ENCODE peak calls at places on chromosomes 16 and 17, in seven cellular contexts. Z, H, P, X, W, T and O are unnamed samples.

GRCh38 chr17:75617218-75617617 is 16.0 kb upstream of the SMIM5 start:
- DNase-seq in Z (no peak), H (no peak), P (peak; percentile 92), X (no peak), W (no peak), T (no peak), O (no peak)

GRCh38 chr16:8920676-8921625 is 38.8 kb downstream of the LITAFD start:
- DNase-seq in Z (no peak), H (no peak), P (no peak), X (no peak), W (no peak), T (no peak), O (no peak)

GRCh38 chr16:73384561-73384960 is 336.6 kb upstream of the ZFHX3 start:
- DNase-seq in Z (no peak), H (no peak), P (no peak), X (no peak), W (no peak), T (no peak), O (no peak)

GRCh38 chr17:72514888-72515287 is 394.1 kb downstream of the SOX9 start:
- DNase-seq in Z (no peak), H (no peak), P (no peak), X (no peak), W (no peak), T (peak; percentile 31), O (no peak)

GRCh38 chr16:84785843-84786538 is 33.8 kb upstream of the CRISPLD2 start:
- DNase-seq in Z (no peak), H (no peak), P (peak; percentile 55), X (no peak), W (no peak), T (no peak), O (no peak)

GRCh38 chr17:58344047-58344790 is 7.8 kb downstream of the SUPT4H1 start:
- DNase-seq in Z (no peak), H (peak; percentile 70), P (peak; percentile 70), X (no peak), W (no peak), T (no peak), O (no peak)

GRCh38 chr17:50800196-50800700 is 32.9 kb upstream of the ANKRD40CL start:
- DNase-seq in Z (no peak), H (no peak), P (no peak), X (no peak), W (no peak), T (no peak), O (no peak)

GRCh38 chr16:68997564-68997963 is 107.9 kb upstream of the HAS3 start:
- DNase-seq in Z (no peak), H (no peak), P (no peak), X (no peak), W (no peak), T (no peak), O (no peak)

GRCh38 chr17:74485012-74485743 is 18.7 kb downstream of the CD300A start:
- DNase-seq in Z (no peak), H (no peak), P (no peak), X (no peak), W (no peak), T (no peak), O (no peak)

GRCh38 chr17:56939869-56940484 is 20.9 kb downstream of the COIL start:
- DNase-seq in Z (no peak), H (no peak), P (no peak), X (no peak), W (no peak), T (peak; percentile 93), O (no peak)

GRCh38 chr17:33028778-33029177 is 37.1 kb downstream of the SPACA3 start:
- DNase-seq in Z (no peak), H (no peak), P (no peak), X (no peak), W (no peak), T (peak; percentile 6), O (no peak)

GRCh38 chr16:28609631-28610594 is at the start of gene SULT1A1:
- DNase-seq in Z (no peak), H (no peak), P (peak; percentile 96), X (no peak), W (no peak), T (no peak), O (no peak)

GRCh38 chr17:50426814-50427787 is 1.1 kb downstream of the ACSF2 start:
- DNase-seq in Z (no peak), H (peak; percentile 9), P (peak; percentile 54), X (no peak), W (no peak), T (peak; percentile 57), O (no peak)

GRCh38 chr17:1315409-1315808 is 35.9 kb downstream of the TRARG1 start:
- DNase-seq in Z (no peak), H (no peak), P (no peak), X (no peak), W (no peak), T (no peak), O (no peak)

GRCh38 chr17:81164464-81165245 is 652 bp upstream of the PVALEF start:
- DNase-seq in Z (no peak), H (no peak), P (no peak), X (no peak), W (no peak), T (no peak), O (no peak)

GRCh38 chr17:81638683-81639082 is 1.7 kb downstream of the TSPAN10 start:
- DNase-seq in Z (no peak), H (no peak), P (no peak), X (no peak), W (no peak), T (no peak), O (no peak)

GRCh38 chr17:74618446-74618845 is 5.1 kb downstream of the CD300E start:
- DNase-seq in Z (no peak), H (no peak), P (no peak), X (no peak), W (no peak), T (no peak), O (no peak)

GRCh38 chr17:3956558-3956957 is 7.7 kb downstream of the ATP2A3 start:
- DNase-seq in Z (no peak), H (no peak), P (no peak), X (no peak), W (no peak), T (no peak), O (no peak)

GRCh38 chr16:35552763-35553162 is 2093.4 kb downstream of the TP53TG3F start:
- DNase-seq in Z (no peak), H (no peak), P (no peak), X (no peak), W (no peak), T (no peak), O (no peak)

GRCh38 chr17:63275318-63275967 is 170.7 kb downstream of the CYB561 start:
- DNase-seq in Z (peak; percentile 66), H (no peak), P (no peak), X (no peak), W (peak; percentile 77), T (peak; percentile 99), O (peak; percentile 84)

GRCh38 chr17:10600551-10600950 is 51.1 kb upstream of the MYH2 start:
- DNase-seq in Z (no peak), H (no peak), P (no peak), X (no peak), W (no peak), T (peak; percentile 51), O (peak; percentile 6)

GRCh38 chr17:27319536-27320221 is 25.8 kb downstream of the WSB1 start:
- DNase-seq in Z (peak; percentile 55), H (no peak), P (peak; percentile 68), X (no peak), W (no peak), T (no peak), O (no peak)

GRCh38 chr17:9018731-9019130 is 2.6 kb upstream of the NTN1 start:
- DNase-seq in Z (no peak), H (no peak), P (no peak), X (no peak), W (no peak), T (no peak), O (no peak)

DNA sequence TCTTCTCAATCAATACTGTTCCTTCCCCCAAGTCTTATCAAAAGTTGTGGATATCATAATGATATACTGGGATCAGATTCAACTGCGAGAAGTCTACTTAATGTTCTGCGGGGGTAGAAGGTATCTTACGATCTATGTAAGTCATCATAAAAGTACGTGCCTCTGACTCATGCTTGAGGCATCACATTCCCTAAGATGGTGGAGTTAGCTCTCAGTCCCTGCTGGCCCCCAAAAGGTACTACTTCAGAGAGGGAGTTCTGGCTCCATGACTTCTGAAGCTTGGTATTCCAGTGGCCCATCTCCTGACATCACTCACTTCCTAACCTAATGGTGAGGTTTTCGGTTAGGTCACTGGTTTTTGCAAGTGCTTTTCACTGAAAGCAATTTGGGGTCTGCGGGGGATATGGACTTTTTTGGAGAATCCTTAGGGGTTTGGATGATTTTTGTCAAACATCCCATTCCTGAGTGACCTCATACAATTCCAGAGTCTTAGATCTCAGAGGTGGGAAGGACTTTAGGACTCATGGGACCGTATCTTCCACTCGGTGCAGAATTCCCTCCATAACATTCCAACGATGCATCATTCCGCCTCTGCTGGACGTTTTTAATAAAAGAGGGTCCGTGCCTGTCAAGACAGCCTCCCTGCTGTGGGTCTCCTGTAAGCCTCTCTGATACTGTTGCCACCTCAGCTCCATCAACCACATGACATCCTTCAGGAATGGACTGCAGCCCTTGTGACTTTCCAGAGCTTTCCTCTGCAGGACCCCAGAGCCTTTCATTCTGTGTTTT is 74.3 kb downstream of the DYNLRB2 start:
- DNase-seq in Z (no peak), H (no peak), P (no peak), X (no peak), W (peak; percentile 71), T (peak; percentile 82), O (peak; percentile 33)
- TF ChIP-seq CTCF in Z (no peak), H (no peak), P (no peak), X (no peak), W (peak; percentile 26), T (no peak), O (peak; percentile 29)

DNA sequence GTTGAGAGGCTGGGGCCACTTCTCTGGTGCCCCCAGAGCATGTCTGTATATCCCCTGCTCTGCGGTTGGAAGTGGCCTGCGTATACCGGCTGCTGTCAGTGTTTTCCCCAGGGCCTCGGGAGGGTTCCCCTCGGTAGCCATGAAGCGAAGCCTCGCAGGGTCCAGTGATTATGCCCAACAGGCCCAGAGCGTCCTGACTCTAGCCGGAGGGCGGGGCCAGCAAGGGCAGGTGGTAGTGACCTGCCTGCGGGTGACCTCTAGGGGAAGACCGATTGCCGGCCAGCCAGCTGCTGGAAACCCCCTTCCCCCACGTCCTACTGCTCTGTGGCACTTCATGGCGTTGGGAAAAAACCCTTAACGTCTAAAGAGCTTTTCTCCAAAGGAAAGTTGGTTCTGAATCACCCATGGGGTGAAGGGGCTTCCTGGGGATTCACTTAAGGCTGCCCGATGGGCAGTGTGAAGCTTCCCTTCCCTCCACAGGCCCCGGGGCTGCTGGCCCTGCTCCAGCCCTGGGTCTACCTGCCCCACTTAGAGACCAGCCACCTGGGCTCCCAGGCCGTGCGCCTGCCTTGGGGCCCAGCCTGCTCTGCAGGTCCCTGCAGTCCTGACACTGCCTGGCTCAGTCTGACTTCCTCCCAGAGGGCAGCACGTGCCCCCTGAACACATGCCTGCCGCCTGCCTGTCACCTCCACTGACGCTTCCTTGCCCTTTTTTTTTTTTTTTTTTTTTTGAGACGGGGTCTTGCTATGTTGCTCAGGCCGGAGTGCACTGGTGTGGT is 72.8 kb downstream of the SOCS1 start:
- DNase-seq in Z (no peak), H (no peak), P (peak; percentile 30), X (no peak), W (no peak), T (no peak), O (no peak)
- TF ChIP-seq CTCF in Z (no peak), H (no peak), P (no peak), X (no peak), W (no peak), T (no peak), O (no peak)

GRCh38 chr16:50747206-50747956 is 5.5 kb downstream of the CYLD start:
- DNase-seq in Z (no peak), H (peak; percentile 14), P (no peak), X (no peak), W (no peak), T (peak; percentile 39), O (no peak)
- TF ChIP-seq CTCF in Z (peak; percentile 2), H (peak; percentile 72), P (peak; percentile 15), X (peak; percentile 29), W (no peak), T (peak; percentile 58), O (no peak)

GRCh38 chr17:79104898-79105600 is 30.4 kb downstream of the ENGASE start:
- DNase-seq in Z (no peak), H (no peak), P (no peak), X (no peak), W (no peak), T (no peak), O (no peak)
- TF ChIP-seq CTCF in Z (no peak), H (no peak), P (no peak), X (no peak), W (no peak), T (peak; percentile 24), O (no peak)